ENCODE peak calls at places on chromosomes 12 and 14, in five cellular contexts. E is SK-N-SH, R is GM12878, H is K562, L is H1. Z is an unnamed sample.

GRCh38 chr12:63995512-63995911 is 151.0 kb downstream of the SRGAP1 start:
- DNase-seq in E (no peak), H (no peak), R (no peak), L (no peak), Z (no peak)

GRCh38 chr12:121240484-121241202 is 30.7 kb downstream of the P2RX4 start:
- DNase-seq in E (no peak), R (no peak), H (peak), L (peak), Z (no peak)

GRCh38 chr12:56169225-56169759 is 11.1 kb downstream of the MYL6 start:
- DNase-seq in L (no peak), E (no peak), H (no peak), R (no peak), Z (no peak)

GRCh38 chr12:48972213-48973021 is 882 bp upstream of the WNT10B start:
- DNase-seq in L (no peak), R (no peak), E (peak), H (no peak), Z (no peak)

GRCh38 chr14:88384653-88385205 is 728 bp upstream of the SPATA7 start:
- DNase-seq in L (no peak), R (no peak), H (peak), E (peak), Z (no peak)

GRCh38 chr12:96258451-96258933 is 64.3 kb downstream of the ELK3 start:
- DNase-seq in L (no peak), H (no peak), R (no peak), E (no peak), Z (no peak)

GRCh38 chr14:104184911-104185499 is 46.6 kb downstream of the KIF26A start:
- DNase-seq in H (no peak), E (peak), R (no peak), L (no peak), Z (no peak)

GRCh38 chr12:16165506-16165905 is 112.0 kb downstream of the SLC15A5 start:
- DNase-seq in E (peak), R (no peak), H (peak), L (no peak), Z (peak)

GRCh38 chr14:61281186-61281676 is at the start of gene TMEM30B:
- DNase-seq in H (no peak), R (no peak), E (no peak), L (peak), Z (no peak)

GRCh38 chr12:48001426-48002178 is 2.7 kb downstream of the COL2A1 start:
- DNase-seq in E (peak), H (peak), L (peak), R (no peak), Z (peak)

GRCh38 chr12:5716991-5717390 is 228.1 kb downstream of the ANO2 start:
- DNase-seq in R (no peak), L (no peak), H (no peak), E (no peak), Z (no peak)

GRCh38 chr14:37469650-37470049 is 125.4 kb downstream of the FOXA1 start:
- DNase-seq in L (no peak), R (no peak), H (no peak), E (no peak), Z (no peak)

GRCh38 chr14:22412936-22413411 is 176.1 kb downstream of the DAD1 start:
- DNase-seq in E (no peak), L (no peak), H (no peak), R (no peak), Z (no peak)

GRCh38 chr12:63922446-63922845 is 77.9 kb downstream of the SRGAP1 start:
- DNase-seq in R (no peak), H (no peak), L (no peak), E (no peak), Z (peak)

GRCh38 chr12:15698377-15698867 is 90.8 kb downstream of the EPS8 start:
- DNase-seq in R (no peak), E (no peak), L (no peak), H (no peak), Z (no peak)

GRCh38 chr14:80787876-80788275 is 153.7 kb downstream of the CEP128 start:
- DNase-seq in L (no peak), E (no peak), R (no peak), H (no peak), Z (no peak)

GRCh38 chr12:130715996-130716917 is at the start of gene RIMBP2:
- DNase-seq in R (no peak), H (no peak), E (peak), L (peak), Z (no peak)

GRCh38 chr12:57754411-57755193 is at the start of gene MARCHF9:
- DNase-seq in L (peak), E (peak), R (no peak), H (peak), Z (no peak)
- TF ChIP-seq MAX in L (peak), E (no peak), R (no peak), H (no peak), Z (no peak)

GRCh38 chr12:18644564-18644963 is 93.2 kb downstream of the PLCZ1 start:
- DNase-seq in E (no peak), R (no peak), H (no peak), L (no peak), Z (no peak)

GRCh38 chr12:18646307-18646706 is 91.5 kb downstream of the PLCZ1 start:
- DNase-seq in R (no peak), L (no peak), E (no peak), H (no peak), Z (no peak)

DNA sequence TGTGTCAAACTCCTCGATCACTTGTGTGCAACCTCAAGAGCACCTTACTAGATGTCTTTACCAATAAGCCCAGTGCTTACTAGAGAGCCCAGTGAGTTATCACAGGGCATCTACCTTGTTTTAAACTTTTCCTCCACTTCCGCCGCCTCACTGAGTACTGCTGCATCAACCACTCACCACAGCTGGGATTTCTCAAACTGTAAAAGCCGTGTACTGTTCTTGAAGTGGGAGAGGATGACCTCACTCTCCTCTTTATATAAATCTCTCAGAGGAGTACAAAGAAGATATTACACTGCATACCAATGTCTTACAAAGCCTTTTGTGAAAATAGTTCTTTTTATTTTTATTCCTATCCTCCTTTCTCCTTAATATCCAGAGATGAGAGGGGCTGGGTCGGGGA is 94.1 kb downstream of the PLCZ1 start:
- DNase-seq in E (no peak), H (no peak), R (no peak), L (no peak), Z (no peak)
- TF ChIP-seq SIN3A in E (no peak), H (no peak), R (no peak), L (no peak), Z (no peak)

GRCh38 chr12:2961705-2962104 is 2.5 kb downstream of the TEAD4 start:
- DNase-seq in H (no peak), R (no peak), E (no peak), L (no peak), Z (no peak)
- TF ChIP-seq MAX in H (no peak), R (no peak), E (no peak), L (no peak), Z (no peak)

GRCh38 chr12:570949-571794 is 92.1 kb downstream of the NINJ2 start:
- DNase-seq in R (no peak), H (peak), E (no peak), L (peak), Z (peak)

GRCh38 chr12:569803-570236 is 93.4 kb downstream of the NINJ2 start:
- DNase-seq in L (peak), H (peak), R (no peak), E (peak), Z (peak)

GRCh38 chr12:569091-569676 is 94.1 kb downstream of the NINJ2 start:
- DNase-seq in H (no peak), E (no peak), R (no peak), L (no peak), Z (no peak)

GRCh38 chr12:571795-572531 is 91.3 kb downstream of the NINJ2 start:
- DNase-seq in L (no peak), E (no peak), H (no peak), R (no peak), Z (peak)

GRCh38 chr12:570237-570925 is 92.9 kb downstream of the NINJ2 start:
- DNase-seq in H (peak), E (peak), L (peak), R (no peak), Z (peak)
- TF ChIP-seq SIN3A in H (no peak), E (no peak), L (peak), R (no peak), Z (no peak)

GRCh38 chr12:88299567-88300101 is 157.5 kb downstream of the TMTC3 start:
- DNase-seq in R (peak), H (peak), L (no peak), E (no peak), Z (peak)

GRCh38 chr12:88300931-88301330 is 158.8 kb downstream of the TMTC3 start:
- DNase-seq in R (no peak), L (no peak), H (no peak), E (no peak), Z (no peak)

GRCh38 chr12:88303335-88303734 is 161.2 kb downstream of the TMTC3 start:
- DNase-seq in L (no peak), R (no peak), E (no peak), H (no peak), Z (no peak)

GRCh38 chr12:88298761-88299242 is 156.7 kb downstream of the TMTC3 start:
- DNase-seq in R (peak), L (no peak), E (no peak), H (peak), Z (peak)

GRCh38 chr12:88298014-88298682 is 156.0 kb downstream of the TMTC3 start:
- DNase-seq in R (no peak), L (no peak), E (peak), H (no peak), Z (no peak)
- TF ChIP-seq MAX in R (no peak), L (no peak), E (no peak), H (no peak), Z (no peak)

GRCh38 chr12:116481726-116482125 is 77.5 kb upstream of the MAP1LC3B2 start:
- DNase-seq in H (no peak), E (no peak), L (no peak), R (no peak), Z (no peak)

GRCh38 chr12:116489116-116489515 is 70.1 kb upstream of the MAP1LC3B2 start:
- DNase-seq in R (no peak), L (no peak), E (no peak), H (no peak), Z (no peak)

GRCh38 chr12:116482859-116483258 is 76.3 kb upstream of the MAP1LC3B2 start:
- DNase-seq in E (no peak), R (no peak), L (no peak), H (no peak), Z (no peak)

GRCh38 chr12:116483959-116484699 is 75.1 kb upstream of the MAP1LC3B2 start:
- DNase-seq in R (no peak), E (peak), L (no peak), H (no peak), Z (no peak)

DNA sequence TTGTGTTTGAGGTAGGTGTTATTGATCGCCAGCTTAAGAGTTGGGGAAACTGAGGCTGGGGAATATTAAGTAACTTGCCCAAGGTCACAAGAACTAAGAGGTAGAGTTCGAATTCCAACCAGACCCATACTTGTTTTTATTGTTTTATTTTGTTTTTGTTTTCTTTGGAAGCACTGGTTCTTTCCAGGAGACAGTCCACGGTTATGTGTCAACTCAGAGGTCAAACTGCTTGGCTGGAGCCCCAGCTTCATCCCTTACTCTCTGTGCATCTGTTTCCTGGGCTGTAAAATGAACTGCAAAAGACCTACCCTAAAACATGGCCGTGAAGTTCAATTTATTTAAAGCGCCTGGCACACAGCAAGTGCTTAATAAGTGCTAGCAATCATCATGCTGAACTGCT is 74.4 kb upstream of the MAP1LC3B2 start:
- DNase-seq in R (no peak), H (no peak), L (no peak), E (no peak), Z (no peak)
- TF ChIP-seq SIN3A in R (no peak), H (no peak), L (no peak), E (no peak), Z (no peak)

GRCh38 chr12:128823216-128823915 is 392 bp downstream of the SLC15A4 start:
- DNase-seq in E (no peak), L (peak), R (no peak), H (peak), Z (no peak)
- TF ChIP-seq MAX in E (no peak), L (peak), R (peak), H (peak), Z (peak)

Z was measured in HCT116.